ENCODE peak calls at places on chromosomes 16 and 17, in eight cellular contexts. X is stimulated activated effector memory CD8-positive, alpha-beta T cell treated with anti-CD3 and anti-CD28 coated beads, Interleukin-12 subunit alpha, Interleukin-12 subunit beta, amount 100 ng/mL, for 72 hours; Y is LoVo; Z is stimulated activated CD4-positive, alpha-beta T cell treated with anti-CD3 and anti-CD28 coated beads, Interleukin-12 subunit alpha, Interleukin-12 subunit beta, amount 100 ng/mL, for 48 hours; T is NCI-H460; C is T-helper 2 cell; U is GDM1; A is posterior vena cava. L is an unnamed sample.

GRCh38 chr17:46061435-46061834 is 62.4 kb downstream of the STH start:
- DNase-seq in X (no peak), Y (no peak), Z (no peak), T (peak), C (no peak), U (no peak), A (no peak), L (no peak)

GRCh38 chr16:69744363-69745231 is 10.1 kb downstream of the NOB1 start:
- DNase-seq in X (no peak), Y (no peak), Z (no peak), T (no peak), C (no peak), U (no peak), A (no peak), L (no peak)

GRCh38 chr17:34584805-34585416 is 5.5 kb downstream of the TMEM132E start:
- DNase-seq in X (no peak), Y (peak), Z (no peak), T (peak), C (no peak), U (no peak), A (peak), L (no peak)

GRCh38 chr16:4290236-4290830 is 17.5 kb upstream of the TFAP4 start:
- DNase-seq in X (no peak), Y (peak), Z (no peak), T (peak), C (no peak), U (no peak), A (no peak), L (no peak)

GRCh38 chr17:81582341-81582740 is 30.2 kb upstream of the FAAP100 start:
- DNase-seq in X (no peak), Y (no peak), Z (no peak), T (no peak), C (no peak), U (no peak), A (no peak), L (no peak)

GRCh38 chr17:83176956-83177583 is 97.7 kb downstream of the METRNL start:
- DNase-seq in X (peak), Y (no peak), Z (no peak), T (no peak), C (no peak), U (no peak), A (no peak), L (no peak)

GRCh38 chr16:56515665-56516064 is 4.2 kb downstream of the BBS2 start:
- DNase-seq in X (no peak), Y (no peak), Z (no peak), T (no peak), C (no peak), U (no peak), A (no peak), L (no peak)

GRCh38 chr17:66462010-66462409 is 159.6 kb downstream of the PRKCA start:
- DNase-seq in X (no peak), Y (no peak), Z (no peak), T (no peak), C (no peak), U (no peak), A (no peak), L (no peak)

GRCh38 chr17:50663812-50664374 is 29.2 kb downstream of the ABCC3 start:
- DNase-seq in X (no peak), Y (no peak), Z (no peak), T (no peak), C (no peak), U (no peak), A (no peak), L (no peak)

GRCh38 chr17:69606142-69606800 is 191.8 kb downstream of the MAP2K6 start:
- DNase-seq in X (no peak), Y (no peak), Z (no peak), T (no peak), C (no peak), U (no peak), A (no peak), L (no peak)

GRCh38 chr17:76254275-76254674 is 10.9 kb upstream of the UBALD2 start:
- DNase-seq in X (no peak), Y (no peak), Z (no peak), T (no peak), C (no peak), U (no peak), A (no peak), L (no peak)

GRCh38 chr16:51510416-51510815 is 359.3 kb upstream of the SALL1 start:
- DNase-seq in X (no peak), Y (no peak), Z (no peak), T (no peak), C (no peak), U (no peak), A (no peak), L (no peak)